ENCODE peak calls at places on chromosomes 7 and 10, in four cellular contexts. One of them, this sample, is unnamed.

GRCh38 chr7:130481898-130482297 is 10.0 kb upstream of the MEST start:
- DNase-seq in GM12892: no peak
- DNase-seq in GM12878: no peak
- DNase-seq in K562: no peak
- DNase-seq in this sample: no peak

GRCh38 chr7:139739863-139740597 is 37.8 kb downstream of the HIPK2 start:
- DNase-seq in GM12892: no peak
- DNase-seq in GM12878: no peak
- DNase-seq in K562: no peak
- DNase-seq in this sample: no peak

GRCh38 chr7:123410273-123410928 is 124.0 kb downstream of the IQUB start:
- DNase-seq in GM12892: no peak
- DNase-seq in GM12878: no peak
- DNase-seq in K562: no peak
- DNase-seq in this sample: no peak

GRCh38 chr10:127853868-127854768 is 38.6 kb downstream of the CLRN3 start:
- DNase-seq in GM12892: peak; percentile 62
- DNase-seq in GM12878: no peak
- DNase-seq in K562: peak; percentile 55
- DNase-seq in this sample: peak; percentile 64

GRCh38 chr10:1074748-1075358 is 18.7 kb downstream of the WDR37 start:
- DNase-seq in GM12892: no peak
- DNase-seq in GM12878: no peak
- DNase-seq in K562: no peak
- DNase-seq in this sample: no peak

GRCh38 chr10:29119374-29119773 is 169.5 kb upstream of the LYZL1 start:
- DNase-seq in GM12892: no peak
- DNase-seq in GM12878: no peak
- DNase-seq in K562: peak; percentile 61
- DNase-seq in this sample: no peak

GRCh38 chr7:69540275-69540674 is 58.0 kb upstream of the AUTS2 start:
- DNase-seq in GM12892: no peak
- DNase-seq in GM12878: no peak
- DNase-seq in K562: no peak
- DNase-seq in this sample: no peak

GRCh38 chr7:115052706-115053105 is 130.8 kb downstream of the MDFIC start:
- DNase-seq in GM12892: no peak
- DNase-seq in GM12878: no peak
- DNase-seq in K562: no peak
- DNase-seq in this sample: no peak

GRCh38 chr10:132994811-132995210 is 52.4 kb upstream of the CFAP46 start:
- DNase-seq in GM12892: no peak
- DNase-seq in GM12878: no peak
- DNase-seq in K562: no peak
- DNase-seq in this sample: no peak

GRCh38 chr10:132996603-132997343 is 54.4 kb upstream of the CFAP46 start:
- DNase-seq in GM12892: no peak
- DNase-seq in GM12878: no peak
- DNase-seq in K562: no peak
- DNase-seq in this sample: no peak

GRCh38 chr10:132994371-132994796 is 52.0 kb upstream of the CFAP46 start:
- DNase-seq in GM12892: no peak
- DNase-seq in GM12878: no peak
- DNase-seq in K562: no peak
- DNase-seq in this sample: no peak

GRCh38 chr10:132997517-132998265 is 55.3 kb upstream of the CFAP46 start:
- DNase-seq in GM12892: no peak
- DNase-seq in GM12878: no peak
- DNase-seq in K562: no peak
- DNase-seq in this sample: no peak

GRCh38 chr10:132995909-132996602 is 53.7 kb upstream of the CFAP46 start:
- DNase-seq in GM12892: no peak
- DNase-seq in GM12878: no peak
- DNase-seq in K562: no peak
- DNase-seq in this sample: no peak
- TF ChIP-seq TAF1 in GM12892: no peak
- TF ChIP-seq TAF1 in GM12878: no peak
- TF ChIP-seq TAF1 in K562: no peak
- TF ChIP-seq TAF1 in this sample: no peak

DNA sequence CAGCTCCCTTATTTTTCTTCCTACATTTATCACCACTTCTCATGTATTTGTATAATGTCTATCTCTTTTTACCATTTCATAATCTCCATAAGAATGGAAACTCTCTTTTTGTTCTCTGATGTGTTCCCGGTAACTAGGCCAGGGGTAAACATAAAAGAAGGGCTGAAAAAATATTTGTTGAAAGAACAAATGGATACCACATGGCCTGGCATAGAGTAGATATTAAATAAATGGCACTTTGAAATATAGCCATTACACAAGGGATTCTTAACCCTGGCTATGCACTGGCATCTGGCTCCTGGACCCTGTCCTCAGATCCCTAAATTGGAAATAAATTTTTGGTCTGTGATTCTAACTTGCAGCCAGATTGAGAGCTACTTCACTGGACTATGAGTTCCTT is 30.4 kb downstream of the ELAPOR2 start:
- DNase-seq in GM12892: no peak
- DNase-seq in GM12878: no peak
- DNase-seq in K562: no peak
- DNase-seq in this sample: no peak
- TF ChIP-seq POLR2AphosphoS5 in GM12892: no peak
- TF ChIP-seq POLR2AphosphoS5 in GM12878: no peak
- TF ChIP-seq POLR2AphosphoS5 in K562: no peak
- TF ChIP-seq POLR2AphosphoS5 in this sample: no peak

DNA sequence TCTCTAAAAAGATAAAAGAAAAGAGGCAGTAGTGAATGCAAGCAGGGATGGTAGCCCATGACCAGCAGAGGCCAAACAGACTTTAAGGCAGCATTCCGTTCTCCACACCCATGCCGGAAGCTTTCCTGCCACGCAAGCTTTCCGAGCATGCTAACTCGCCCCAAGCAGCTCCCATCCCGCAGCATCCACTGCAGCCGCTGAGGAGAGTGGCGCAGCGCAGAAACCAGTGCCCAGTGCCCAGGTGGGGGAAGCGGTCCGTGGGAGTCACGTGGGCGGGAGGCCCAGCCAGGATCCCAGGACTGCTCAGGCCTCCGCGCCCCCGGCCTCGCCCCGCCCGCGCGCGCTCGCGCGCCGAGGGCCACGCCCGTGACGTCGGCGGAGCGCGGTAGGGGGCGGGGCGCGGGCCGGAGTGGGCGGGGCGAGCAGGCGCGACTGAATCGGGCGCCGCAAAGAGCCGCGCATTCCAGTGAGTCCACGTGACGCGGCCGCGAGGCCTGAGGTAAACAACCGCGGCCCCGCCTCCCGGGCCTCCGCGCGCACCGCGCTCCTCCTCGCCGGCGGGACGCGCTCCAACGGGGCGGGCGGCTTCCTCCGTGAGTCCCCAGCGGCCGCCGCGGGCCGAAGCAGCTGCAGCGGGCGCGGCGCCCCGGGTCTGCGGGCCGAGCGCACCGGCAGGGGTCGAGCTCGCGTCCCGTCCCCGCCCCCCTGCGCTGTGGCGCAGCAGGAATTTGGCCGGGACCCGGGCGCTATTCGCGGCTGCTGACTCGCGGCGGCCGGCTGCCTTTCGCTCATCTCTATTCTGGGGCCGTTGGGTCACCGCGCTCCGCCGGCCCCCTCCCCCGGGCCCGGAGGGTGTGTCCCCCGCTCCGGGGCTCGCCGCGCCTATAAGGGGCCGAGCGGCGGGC is at the start of gene OTUD1:
- DNase-seq in GM12892: peak; percentile 79
- DNase-seq in GM12878: peak; percentile 28
- DNase-seq in K562: peak; percentile 94
- DNase-seq in this sample: peak; percentile 79
- TF ChIP-seq POLR2A in GM12892: peak; percentile 55
- TF ChIP-seq POLR2A in GM12878: peak; percentile 76
- TF ChIP-seq POLR2A in K562: peak; percentile 48
- TF ChIP-seq POLR2A in this sample: no peak

GRCh38 chr7:96236198-96237039 is 85.5 kb downstream of the SLC25A13 start:
- DNase-seq in GM12892: no peak
- DNase-seq in GM12878: no peak
- DNase-seq in K562: peak; percentile 85
- DNase-seq in this sample: no peak
- TF ChIP-seq TAF1 in GM12892: no peak
- TF ChIP-seq TAF1 in GM12878: no peak
- TF ChIP-seq TAF1 in K562: peak; percentile 41
- TF ChIP-seq TAF1 in this sample: no peak

GRCh38 chr10:107244122-107244521 is 79.6 kb upstream of the SORCS1 start:
- DNase-seq in GM12892: no peak
- DNase-seq in GM12878: no peak
- DNase-seq in K562: no peak
- DNase-seq in this sample: no peak

GRCh38 chr10:107238275-107238674 is 73.8 kb upstream of the SORCS1 start:
- DNase-seq in GM12892: no peak
- DNase-seq in GM12878: no peak
- DNase-seq in K562: no peak
- DNase-seq in this sample: no peak
- TF ChIP-seq POLR2AphosphoS5 in GM12892: no peak
- TF ChIP-seq POLR2AphosphoS5 in GM12878: no peak
- TF ChIP-seq POLR2AphosphoS5 in K562: no peak
- TF ChIP-seq POLR2AphosphoS5 in this sample: no peak